ENCODE peak calls at places on chromosomes 11 and 22, in four cellular contexts. One of them, this sample, is unnamed.
A peak's percentile ranks its signal among the peaks of the same experiment; 100 is the strongest.

GRCh38 chr11:58024601-58025091 is 965 bp downstream of the OR9Q1 start:
- DNase-seq in choroid plexus epithelial cell: no peak
- DNase-seq in HL-60: no peak
- DNase-seq in CD8-positive, alpha-beta T cell: no peak
- DNase-seq in this sample: peak; percentile 44

GRCh38 chr22:44024288-44024908 is at the start of gene PARVB:
- DNase-seq in HL-60: peak; percentile 33
- DNase-seq in CD8-positive, alpha-beta T cell: no peak
- DNase-seq in choroid plexus epithelial cell: no peak
- DNase-seq in this sample: peak; percentile 32

GRCh38 chr11:93054881-93055280 is 85.4 kb downstream of the MTNR1B start:
- DNase-seq in choroid plexus epithelial cell: peak; percentile 99
- DNase-seq in CD8-positive, alpha-beta T cell: no peak
- DNase-seq in HL-60: no peak
- DNase-seq in this sample: peak; percentile 96

GRCh38 chr11:134663506-134664313 is 251.7 kb upstream of the B3GAT1 start:
- DNase-seq in choroid plexus epithelial cell: no peak
- DNase-seq in CD8-positive, alpha-beta T cell: no peak
- DNase-seq in HL-60: no peak
- DNase-seq in this sample: no peak

GRCh38 chr11:16410479-16410878 is 54.1 kb upstream of the SOX6 start:
- DNase-seq in CD8-positive, alpha-beta T cell: no peak
- DNase-seq in choroid plexus epithelial cell: no peak
- DNase-seq in HL-60: no peak
- DNase-seq in this sample: no peak

GRCh38 chr22:37896939-37897338 is 9.2 kb upstream of the MICALL1 start:
- DNase-seq in HL-60: no peak
- DNase-seq in choroid plexus epithelial cell: no peak
- DNase-seq in CD8-positive, alpha-beta T cell: no peak
- DNase-seq in this sample: peak; percentile 17

GRCh38 chr22:27215826-27216320 is 558.5 kb downstream of the MIAT start:
- DNase-seq in choroid plexus epithelial cell: no peak
- DNase-seq in HL-60: no peak
- DNase-seq in CD8-positive, alpha-beta T cell: no peak
- DNase-seq in this sample: no peak

GRCh38 chr22:50432131-50432870 is 42.5 kb downstream of the SBF1 start:
- DNase-seq in choroid plexus epithelial cell: no peak
- DNase-seq in CD8-positive, alpha-beta T cell: no peak
- DNase-seq in HL-60: no peak
- DNase-seq in this sample: no peak

GRCh38 chr22:27692243-27692642 is 109.3 kb downstream of the MN1 start:
- DNase-seq in CD8-positive, alpha-beta T cell: no peak
- DNase-seq in choroid plexus epithelial cell: peak; percentile 24
- DNase-seq in HL-60: no peak
- DNase-seq in this sample: no peak

GRCh38 chr11:27055065-27055682 is 14.6 kb downstream of the BBOX1 start:
- DNase-seq in HL-60: no peak
- DNase-seq in CD8-positive, alpha-beta T cell: no peak
- DNase-seq in choroid plexus epithelial cell: peak; percentile 80
- DNase-seq in this sample: peak; percentile 22

GRCh38 chr11:61955031-61955415 is 4.9 kb downstream of the BEST1 start:
- DNase-seq in CD8-positive, alpha-beta T cell: no peak
- DNase-seq in HL-60: peak; percentile 91
- DNase-seq in choroid plexus epithelial cell: peak; percentile 92
- DNase-seq in this sample: peak; percentile 95

GRCh38 chr11:45530111-45530510 is 135.3 kb downstream of the CHST1 start:
- DNase-seq in CD8-positive, alpha-beta T cell: no peak
- DNase-seq in choroid plexus epithelial cell: no peak
- DNase-seq in HL-60: no peak
- DNase-seq in this sample: no peak

GRCh38 chr11:120810251-120810650 is 213.7 kb upstream of the TBCEL start:
- DNase-seq in HL-60: no peak
- DNase-seq in CD8-positive, alpha-beta T cell: no peak
- DNase-seq in choroid plexus epithelial cell: peak; percentile 13
- DNase-seq in this sample: no peak

GRCh38 chr11:35680506-35680905 is 17.9 kb downstream of the TRIM44 start:
- DNase-seq in HL-60: no peak
- DNase-seq in CD8-positive, alpha-beta T cell: no peak
- DNase-seq in choroid plexus epithelial cell: no peak
- DNase-seq in this sample: no peak

GRCh38 chr22:35054064-35054463 is 11.9 kb upstream of the ISX start:
- DNase-seq in CD8-positive, alpha-beta T cell: no peak
- DNase-seq in choroid plexus epithelial cell: no peak
- DNase-seq in HL-60: no peak
- DNase-seq in this sample: no peak

GRCh38 chr11:10763766-10764165 is 12.7 kb downstream of the CTR9 start:
- DNase-seq in CD8-positive, alpha-beta T cell: no peak
- DNase-seq in HL-60: no peak
- DNase-seq in choroid plexus epithelial cell: no peak
- DNase-seq in this sample: no peak

GRCh38 chr22:36644333-36644757 is 59.2 kb downstream of the CACNG2 start:
- DNase-seq in choroid plexus epithelial cell: peak; percentile 96
- DNase-seq in CD8-positive, alpha-beta T cell: no peak
- DNase-seq in HL-60: peak; percentile 18
- DNase-seq in this sample: peak; percentile 94

GRCh38 chr22:18076060-18076497 is 1.7 kb upstream of the PEX26 start:
- DNase-seq in HL-60: peak; percentile 68
- DNase-seq in choroid plexus epithelial cell: peak; percentile 95
- DNase-seq in CD8-positive, alpha-beta T cell: no peak
- DNase-seq in this sample: peak; percentile 93

GRCh38 chr11:63769044-63769718 is 606 bp upstream of the ZFTA start:
- DNase-seq in choroid plexus epithelial cell: peak; percentile 24
- DNase-seq in CD8-positive, alpha-beta T cell: peak; percentile 19
- DNase-seq in HL-60: no peak
- DNase-seq in this sample: peak; percentile 34

GRCh38 chr11:82539669-82540068 is 194.0 kb downstream of the FAM181B start:
- DNase-seq in CD8-positive, alpha-beta T cell: no peak
- DNase-seq in choroid plexus epithelial cell: no peak
- DNase-seq in HL-60: no peak
- DNase-seq in this sample: no peak

GRCh38 chr11:129453293-129453721 is 77.7 kb downstream of the BARX2 start:
- DNase-seq in choroid plexus epithelial cell: no peak
- DNase-seq in CD8-positive, alpha-beta T cell: no peak
- DNase-seq in HL-60: no peak
- DNase-seq in this sample: no peak

GRCh38 chr11:117589024-117589423 is 208.0 kb downstream of the DSCAML1 start:
- DNase-seq in HL-60: no peak
- DNase-seq in choroid plexus epithelial cell: no peak
- DNase-seq in CD8-positive, alpha-beta T cell: no peak
- DNase-seq in this sample: no peak

GRCh38 chr11:61332266-61332822 is 561 bp downstream of the DDB1 start:
- DNase-seq in CD8-positive, alpha-beta T cell: no peak
- DNase-seq in HL-60: no peak
- DNase-seq in choroid plexus epithelial cell: peak; percentile 43
- DNase-seq in this sample: peak; percentile 54

GRCh38 chr11:72787262-72788104 is 6.4 kb downstream of the STARD10 start:
- DNase-seq in HL-60: peak; percentile 80
- DNase-seq in choroid plexus epithelial cell: no peak
- DNase-seq in CD8-positive, alpha-beta T cell: no peak
- DNase-seq in this sample: no peak

GRCh38 chr11:1482581-1483444 is 3.8 kb downstream of the MOB2 start:
- DNase-seq in CD8-positive, alpha-beta T cell: no peak
- DNase-seq in choroid plexus epithelial cell: no peak
- DNase-seq in HL-60: no peak
- DNase-seq in this sample: no peak
- TF ChIP-seq CTCF in CD8-positive, alpha-beta T cell: no peak
- TF ChIP-seq CTCF in choroid plexus epithelial cell: peak; percentile 3
- TF ChIP-seq CTCF in HL-60: no peak
- TF ChIP-seq CTCF in this sample: no peak

GRCh38 chr11:43904737-43905515 is 24.3 kb downstream of the ALKBH3 start:
- DNase-seq in CD8-positive, alpha-beta T cell: no peak
- DNase-seq in HL-60: no peak
- DNase-seq in choroid plexus epithelial cell: peak; percentile 88
- DNase-seq in this sample: peak; percentile 78
- H3K4me3 ChIP-seq in CD8-positive, alpha-beta T cell: no peak overlapping the region
- H3K4me3 ChIP-seq in HL-60: no peak overlapping the region
- H3K4me3 ChIP-seq in choroid plexus epithelial cell: no peak overlapping the region
- H3K4me3 ChIP-seq in this sample: no peak overlapping the region

GRCh38 chr22:49046546-49047305 is 780.9 kb downstream of the BRD1 start:
- DNase-seq in choroid plexus epithelial cell: no peak
- DNase-seq in HL-60: peak; percentile 20
- DNase-seq in CD8-positive, alpha-beta T cell: no peak
- DNase-seq in this sample: no peak
- TF ChIP-seq CTCF in choroid plexus epithelial cell: no peak
- TF ChIP-seq CTCF in HL-60: peak; percentile 17
- TF ChIP-seq CTCF in CD8-positive, alpha-beta T cell: no peak
- TF ChIP-seq CTCF in this sample: no peak

DNA sequence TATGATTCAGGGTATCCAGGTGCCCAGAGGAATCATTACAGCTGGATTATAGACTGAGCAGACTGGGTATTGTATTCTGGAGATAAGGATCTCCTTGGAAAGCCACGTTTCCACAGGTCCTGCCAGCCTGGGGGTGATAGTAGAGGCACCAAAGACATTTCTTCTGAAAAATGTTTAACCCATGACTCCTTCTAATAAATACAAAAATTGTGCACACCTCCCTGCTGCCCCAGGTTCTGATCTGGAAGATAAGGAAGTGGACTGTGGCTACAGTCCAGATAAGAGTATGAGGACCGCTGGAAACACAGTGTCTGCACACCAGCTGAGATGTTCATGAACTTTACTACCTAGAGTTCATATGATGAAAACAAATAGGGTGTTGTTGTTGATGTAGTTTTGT is 192.5 kb downstream of the DBX1 start:
- DNase-seq in CD8-positive, alpha-beta T cell: no peak
- DNase-seq in HL-60: no peak
- DNase-seq in choroid plexus epithelial cell: no peak
- DNase-seq in this sample: no peak
- H3K4me3 ChIP-seq in CD8-positive, alpha-beta T cell: no peak overlapping the region
- H3K4me3 ChIP-seq in HL-60: no peak overlapping the region
- H3K4me3 ChIP-seq in choroid plexus epithelial cell: no peak overlapping the region
- H3K4me3 ChIP-seq in this sample: no peak overlapping the region

GRCh38 chr22:39471421-39472141 is 14.8 kb downstream of the MGAT3 start:
- DNase-seq in choroid plexus epithelial cell: peak; percentile 88
- DNase-seq in HL-60: peak; percentile 73
- DNase-seq in CD8-positive, alpha-beta T cell: no peak
- DNase-seq in this sample: peak; percentile 80
- TF ChIP-seq CTCF in choroid plexus epithelial cell: no peak
- TF ChIP-seq CTCF in HL-60: no peak
- TF ChIP-seq CTCF in CD8-positive, alpha-beta T cell: no peak
- TF ChIP-seq CTCF in this sample: no peak

GRCh38 chr11:34303028-34303427 is 54.8 kb downstream of the ABTB2 start:
- DNase-seq in CD8-positive, alpha-beta T cell: no peak
- DNase-seq in HL-60: no peak
- DNase-seq in choroid plexus epithelial cell: peak; percentile 7
- DNase-seq in this sample: peak; percentile 48

GRCh38 chr11:34299962-34300350 is 57.9 kb downstream of the ABTB2 start:
- DNase-seq in choroid plexus epithelial cell: no peak
- DNase-seq in CD8-positive, alpha-beta T cell: no peak
- DNase-seq in HL-60: no peak
- DNase-seq in this sample: no peak

GRCh38 chr11:34302046-34302921 is 55.5 kb downstream of the ABTB2 start:
- DNase-seq in choroid plexus epithelial cell: peak; percentile 90
- DNase-seq in HL-60: peak; percentile 22
- DNase-seq in CD8-positive, alpha-beta T cell: no peak
- DNase-seq in this sample: peak; percentile 97

GRCh38 chr11:34299284-34299961 is 58.4 kb downstream of the ABTB2 start:
- DNase-seq in HL-60: no peak
- DNase-seq in choroid plexus epithelial cell: no peak
- DNase-seq in CD8-positive, alpha-beta T cell: no peak
- DNase-seq in this sample: no peak

GRCh38 chr11:34300571-34301295 is 57.1 kb downstream of the ABTB2 start:
- DNase-seq in choroid plexus epithelial cell: no peak
- DNase-seq in CD8-positive, alpha-beta T cell: no peak
- DNase-seq in HL-60: peak; percentile 18
- DNase-seq in this sample: no peak
- H3K4me3 ChIP-seq in choroid plexus epithelial cell: no peak overlapping the region
- H3K4me3 ChIP-seq in CD8-positive, alpha-beta T cell: no peak overlapping the region
- H3K4me3 ChIP-seq in HL-60: no peak overlapping the region
- H3K4me3 ChIP-seq in this sample: no peak overlapping the region

DNA sequence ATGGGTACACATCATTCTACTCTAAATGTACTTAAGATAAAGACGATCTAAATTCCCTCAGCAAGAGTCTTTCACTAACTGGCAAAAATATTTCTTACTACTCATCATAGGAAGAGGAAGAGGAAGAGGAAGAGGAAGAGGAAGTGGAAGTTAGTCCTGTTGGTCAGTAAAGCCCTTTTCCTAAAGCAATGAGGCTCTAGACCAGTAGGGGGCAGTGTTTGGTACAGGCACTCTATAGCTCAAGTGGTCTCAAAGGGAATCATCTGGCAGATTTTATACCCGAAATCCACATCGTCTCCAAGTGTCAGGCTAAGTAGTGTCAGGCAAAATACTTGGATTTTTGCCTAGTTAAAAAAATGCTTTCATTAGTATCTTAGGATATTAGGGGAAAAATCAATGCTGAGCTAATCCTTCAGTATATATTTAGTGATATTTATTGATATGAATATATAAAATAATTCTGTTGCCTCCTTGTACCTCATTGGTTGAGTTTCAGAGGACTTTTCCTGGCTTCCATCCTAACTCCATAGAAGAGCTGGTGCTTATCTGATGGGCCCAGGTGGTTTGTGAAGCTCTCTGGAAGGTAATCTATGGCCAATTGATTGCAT is 7.7 kb downstream of the BLID start:
- DNase-seq in CD8-positive, alpha-beta T cell: no peak
- DNase-seq in HL-60: peak; percentile 26
- DNase-seq in choroid plexus epithelial cell: peak; percentile 79
- DNase-seq in this sample: peak; percentile 51
- TF ChIP-seq CTCF in CD8-positive, alpha-beta T cell: no peak
- TF ChIP-seq CTCF in HL-60: peak; percentile 23
- TF ChIP-seq CTCF in choroid plexus epithelial cell: peak; percentile 84
- TF ChIP-seq CTCF in this sample: peak; percentile 73